ENCODE peak calls at places on chromosomes 6 and 20, in ten cellular contexts. A is substantia nigra; V is stimulated activated CD4-positive, alpha-beta T cell treated with anti-CD3 and anti-CD28 coated beads, Interleukin-2, amount 100 ng/mL, for 24 hours; Z is activated CD4-positive, alpha-beta T cell treated with anti-CD3 and anti-CD28 coated beads, Interleukin-2, amount 50 U/mL, for 1 hour; I is fibroblast of pulmonary artery; D is caudate nucleus; H is CD8-positive, alpha-beta T cell; P is amniotic stem cell; T is activated naive CD4-positive, alpha-beta T cell; B is SK-N-DZ. L is an unnamed sample.

GRCh38 chr6:55449219-55449618 is 122.0 kb downstream of the GFRAL start:
- DNase-seq in A (no peak), V (no peak), Z (no peak), I (no peak), D (no peak), H (no peak), P (no peak), T (no peak), B (peak; percentile 8), L (no peak)

GRCh38 chr6:165876568-165876967 is 213.5 kb upstream of the PDE10A start:
- DNase-seq in A (no peak), V (no peak), Z (no peak), I (peak; percentile 79), D (no peak), H (no peak), P (no peak), T (no peak), B (no peak), L (no peak)

GRCh38 chr20:46931699-46932098 is 37.1 kb downstream of the EYA2 start:
- DNase-seq in A (no peak), V (no peak), Z (no peak), I (no peak), D (no peak), H (no peak), P (no peak), T (no peak), B (no peak), L (no peak)

GRCh38 chr6:109623288-109623687 is 67.7 kb downstream of the AK9 start:
- DNase-seq in A (no peak), V (no peak), Z (no peak), I (no peak), D (no peak), H (no peak), P (no peak), T (no peak), B (no peak), L (no peak)

GRCh38 chr6:8017276-8017701 is 46.9 kb downstream of the BLOC1S5 start:
- DNase-seq in A (no peak), V (no peak), Z (no peak), I (no peak), D (no peak), H (no peak), P (no peak), T (no peak), B (no peak), L (no peak)

GRCh38 chr6:130434174-130434873 is 68.5 kb downstream of the TMEM200A start:
- DNase-seq in A (no peak), V (no peak), Z (no peak), I (peak; percentile 31), D (no peak), H (no peak), P (no peak), T (no peak), B (no peak), L (no peak)

GRCh38 chr6:31676904-31677303 is 4.0 kb downstream of the LY6G5C start:
- DNase-seq in A (no peak), V (no peak), Z (no peak), I (no peak), D (no peak), H (no peak), P (no peak), T (no peak), B (no peak), L (no peak)

GRCh38 chr6:43262780-43263313 is 19.6 kb downstream of the TTBK1 start:
- DNase-seq in A (no peak), V (no peak), Z (no peak), I (no peak), D (no peak), H (no peak), P (no peak), T (no peak), B (no peak), L (no peak)

GRCh38 chr20:33664085-33664761 is 2.1 kb downstream of the C20orf144 start:
- DNase-seq in A (no peak), V (no peak), Z (no peak), I (no peak), D (no peak), H (no peak), P (no peak), T (no peak), B (no peak), L (no peak)

GRCh38 chr6:34459899-34460593 is 5.8 kb upstream of the PACSIN1 start:
- DNase-seq in A (no peak), V (peak; percentile 57), Z (peak; percentile 38), I (peak; percentile 69), D (no peak), H (peak; percentile 62), P (no peak), T (no peak), B (peak; percentile 53), L (no peak)

GRCh38 chr6:55212147-55212546 is 37.8 kb downstream of the HCRTR2 start:
- DNase-seq in A (no peak), V (no peak), Z (no peak), I (peak; percentile 20), D (no peak), H (no peak), P (no peak), T (no peak), B (no peak), L (no peak)

GRCh38 chr6:112044856-112045255 is 9.0 kb upstream of the CCN6 start:
- DNase-seq in A (no peak), V (no peak), Z (no peak), I (peak; percentile 90), D (no peak), H (no peak), P (peak; percentile 44), T (no peak), B (peak; percentile 47), L (no peak)

GRCh38 chr20:41374568-41374920 is 7.9 kb upstream of the EMILIN3 start:
- DNase-seq in A (no peak), V (no peak), Z (no peak), I (no peak), D (no peak), H (no peak), P (no peak), T (no peak), B (no peak), L (no peak)

GRCh38 chr20:61978491-61978890 is 87.2 kb downstream of the TAF4 start:
- DNase-seq in A (no peak), V (no peak), Z (no peak), I (no peak), D (no peak), H (no peak), P (no peak), T (no peak), B (no peak), L (no peak)

GRCh38 chr6:2970753-2971419 is 481 bp downstream of the SERPINB6 start:
- DNase-seq in A (peak; percentile 71), V (peak; percentile 49), Z (peak; percentile 30), I (peak; percentile 49), D (peak; percentile 64), H (peak; percentile 73), P (no peak), T (peak; percentile 12), B (peak; percentile 28), L (peak; percentile 90)

GRCh38 chr6:34447915-34448314 is 18.0 kb upstream of the PACSIN1 start:
- DNase-seq in A (no peak), V (no peak), Z (no peak), I (no peak), D (no peak), H (no peak), P (no peak), T (no peak), B (no peak), L (no peak)

GRCh38 chr6:129684323-129684884 is 25.6 kb downstream of the ARHGAP18 start:
- DNase-seq in A (no peak), V (no peak), Z (no peak), I (no peak), D (no peak), H (no peak), P (no peak), T (no peak), B (no peak), L (no peak)

GRCh38 chr20:13009682-13010406 is 1.1 kb downstream of the SPTLC3 start:
- DNase-seq in A (no peak), V (no peak), Z (no peak), I (peak; percentile 98), D (no peak), H (no peak), P (peak; percentile 55), T (no peak), B (no peak), L (no peak)

GRCh38 chr6:163886394-163886793 is 471.9 kb downstream of the QKI start:
- DNase-seq in A (no peak), V (no peak), Z (no peak), I (no peak), D (no peak), H (no peak), P (no peak), T (no peak), B (no peak), L (no peak)

GRCh38 chr20:47677314-47678129 is 107.8 kb downstream of the SULF2 start:
- DNase-seq in A (no peak), V (peak; percentile 71), Z (peak; percentile 53), I (peak; percentile 37), D (no peak), H (peak; percentile 69), P (no peak), T (peak; percentile 19), B (peak; percentile 69), L (peak; percentile 11)

GRCh38 chr20:62804632-62805364 is at the start of gene OGFR:
- DNase-seq in A (peak; percentile 55), V (peak; percentile 68), Z (peak; percentile 65), I (peak; percentile 47), D (no peak), H (peak; percentile 85), P (peak; percentile 21), T (peak; percentile 58), B (no peak), L (peak; percentile 36)

GRCh38 chr6:17015551-17016381 is 86.1 kb upstream of the STMND1 start:
- DNase-seq in A (no peak), V (peak; percentile 28), Z (peak; percentile 18), I (peak; percentile 39), D (no peak), H (peak; percentile 73), P (no peak), T (peak; percentile 32), B (no peak), L (no peak)

GRCh38 chr6:136014454-136015421 is 163.2 kb downstream of the PDE7B start:
- DNase-seq in A (no peak), V (no peak), Z (no peak), I (peak; percentile 99), D (no peak), H (no peak), P (peak; percentile 97), T (no peak), B (no peak), L (no peak)

GRCh38 chr6:15337584-15337981 is 91.7 kb downstream of the JARID2 start:
- DNase-seq in A (no peak), V (no peak), Z (no peak), I (no peak), D (no peak), H (no peak), P (no peak), T (no peak), B (no peak), L (no peak)

GRCh38 chr6:109428889-109429477 is 11.4 kb downstream of the PPIL6 start:
- DNase-seq in A (no peak), V (no peak), Z (no peak), I (peak; percentile 89), D (no peak), H (no peak), P (no peak), T (no peak), B (no peak), L (no peak)

GRCh38 chr6:12289655-12290489 is at the start of gene EDN1:
- DNase-seq in A (peak; percentile 33), V (peak; percentile 63), Z (peak; percentile 41), I (peak; percentile 93), D (peak; percentile 44), H (peak; percentile 63), P (peak; percentile 80), T (peak; percentile 20), B (peak; percentile 39), L (no peak)

GRCh38 chr20:45111799-45112471 is 3.0 kb downstream of the WFDC5 start:
- DNase-seq in A (no peak), V (no peak), Z (no peak), I (peak; percentile 24), D (no peak), H (no peak), P (no peak), T (no peak), B (peak; percentile 35), L (no peak)

GRCh38 chr6:161011509-161012480 is 20.2 kb downstream of the MAP3K4 start:
- DNase-seq in A (no peak), V (no peak), Z (no peak), I (peak; percentile 71), D (no peak), H (no peak), P (no peak), T (no peak), B (no peak), L (no peak)